ENCODE peak calls at places on chromosomes 16 and 17, in four cellular contexts. Y, C, D and K are unnamed samples.

GRCh38 chr17:82370471-82371332 is 863 bp upstream of the UTS2R start:
- DNase-seq in C (no peak), Y (no peak), D (no peak), K (no peak)

GRCh38 chr17:55405600-55405999 is 16.0 kb downstream of the MMD start:
- DNase-seq in D (no peak), C (no peak), Y (no peak), K (no peak)

GRCh38 chr17:35160354-35161201 is 13.0 kb downstream of the UNC45B start:
- DNase-seq in Y (no peak), C (no peak), D (no peak), K (no peak)

GRCh38 chr17:2171725-2172446 is 117.0 kb downstream of the HIC1 start:
- DNase-seq in Y (peak; percentile 83), D (peak; percentile 99), C (peak; percentile 60), K (peak; percentile 98)

GRCh38 chr16:1960665-1961630 is 1.6 kb downstream of the NDUFB10 start:
- DNase-seq in D (peak; percentile 42), Y (no peak), C (no peak), K (no peak)

GRCh38 chr16:59274141-59274540 is 540.0 kb upstream of the GOT2 start:
- DNase-seq in D (no peak), Y (no peak), C (peak; percentile 57), K (no peak)

GRCh38 chr17:1793447-1793806 is 31.6 kb downstream of the SERPINF1 start:
- DNase-seq in Y (no peak), D (no peak), C (no peak), K (no peak)

GRCh38 chr16:85173981-85174751 is 61.9 kb upstream of the CIBAR2 start:
- DNase-seq in Y (no peak), D (peak; percentile 63), C (peak; percentile 35), K (no peak)

GRCh38 chr16:24118126-24118821 is 137.9 kb upstream of the CACNG3 start:
- DNase-seq in C (no peak), D (no peak), Y (no peak), K (no peak)

GRCh38 chr16:26742040-26742439 is 324.7 kb upstream of the C16orf82 start:
- DNase-seq in C (no peak), Y (no peak), D (no peak), K (no peak)

GRCh38 chr17:7912927-7913524 is 3.1 kb downstream of the RNF227 start:
- DNase-seq in D (peak; percentile 73), C (peak; percentile 76), Y (no peak), K (peak; percentile 64)

GRCh38 chr17:1961187-1961586 is 63.9 kb downstream of the RTN4RL1 start:
- DNase-seq in D (no peak), C (no peak), Y (no peak), K (no peak)

GRCh38 chr17:29114141-29114540 is 66.1 kb downstream of the MYO18A start:
- DNase-seq in Y (no peak), C (no peak), D (no peak), K (no peak)

GRCh38 chr17:29115435-29115834 is 64.8 kb downstream of the MYO18A start:
- DNase-seq in C (no peak), D (no peak), Y (no peak), K (no peak)

GRCh38 chr17:29117440-29117753 is 62.8 kb downstream of the MYO18A start:
- DNase-seq in D (no peak), C (no peak), Y (no peak), K (no peak)

GRCh38 chr17:29116652-29117439 is 63.4 kb downstream of the MYO18A start:
- DNase-seq in C (peak; percentile 73), D (peak; percentile 66), Y (peak; percentile 75), K (no peak)

DNA sequence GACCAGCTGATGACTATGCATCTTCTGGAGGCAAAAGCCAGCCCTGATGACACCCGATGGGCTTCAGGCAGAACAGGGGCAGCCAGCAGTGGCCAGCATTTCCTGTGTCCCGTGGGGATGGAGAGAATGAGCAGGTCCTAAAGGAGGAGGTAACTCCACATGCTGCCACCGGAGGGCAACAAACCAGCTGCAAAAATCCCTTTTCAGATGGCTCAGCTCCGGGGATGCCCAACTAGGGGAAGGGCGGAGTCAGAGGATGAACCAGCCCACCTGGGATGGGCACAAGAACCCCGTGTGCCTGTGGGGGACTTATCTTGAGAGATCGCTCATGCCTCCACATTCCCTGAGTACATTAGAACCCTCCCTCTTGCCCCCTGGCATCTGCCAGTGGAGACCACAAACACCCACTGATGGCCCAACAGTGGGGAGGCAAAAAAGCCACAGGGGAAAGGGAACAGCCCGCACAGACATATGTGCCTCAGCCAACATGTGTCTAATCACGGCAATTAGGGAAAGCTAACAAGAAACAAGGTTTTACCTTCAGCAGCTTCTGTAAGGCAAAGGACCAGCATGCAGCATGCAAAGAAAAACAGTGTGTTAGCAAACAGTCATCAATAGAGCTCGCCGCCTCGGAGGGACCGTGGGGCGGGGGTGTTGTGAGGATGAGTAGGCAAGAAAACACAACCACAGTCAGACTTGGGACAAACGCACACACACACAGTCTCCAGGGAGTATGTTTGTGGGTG is 64.1 kb downstream of the MYO18A start:
- DNase-seq in Y (no peak), C (peak; percentile 42), D (peak; percentile 44), K (no peak)
- TF ChIP-seq CTCF in Y (no peak), C (peak; percentile 54), D (peak; percentile 66), K (peak; percentile 63)

DNA sequence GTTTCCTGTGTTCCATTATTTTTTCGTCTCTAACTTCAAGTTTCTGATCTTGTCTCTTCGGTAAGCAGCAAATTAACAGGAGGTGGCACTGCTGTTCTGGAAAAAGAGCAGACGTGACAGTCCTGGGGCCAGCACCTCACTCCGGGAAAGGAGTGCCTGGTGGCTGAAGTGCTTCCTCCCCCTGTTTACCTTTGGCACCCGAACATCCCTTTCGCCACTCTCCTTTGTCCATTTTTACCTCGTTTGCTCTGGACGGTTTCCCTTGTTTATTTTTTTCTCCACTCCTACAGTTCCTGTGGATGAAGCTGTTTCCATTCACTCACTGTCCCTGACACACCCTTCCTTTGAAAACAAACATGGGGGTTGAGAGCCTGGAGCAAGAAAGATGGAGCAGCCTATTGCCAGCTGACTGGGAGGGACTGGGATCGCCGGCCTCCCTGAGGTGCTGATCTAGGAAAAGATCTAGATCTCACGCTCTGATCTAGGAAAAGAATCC is 12.6 kb downstream of the SAP30BP start:
- DNase-seq in D (peak; percentile 64), Y (peak; percentile 64), C (no peak), K (no peak)
- TF ChIP-seq CTCF in D (peak; percentile 36), Y (no peak), C (peak; percentile 13), K (no peak)

GRCh38 chr16:49499018-49499785 is 125.6 kb downstream of the C16orf78 start:
- DNase-seq in D (no peak), Y (peak; percentile 25), C (peak; percentile 9), K (no peak)
- TF ChIP-seq CTCF in D (no peak), Y (no peak), C (no peak), K (no peak)

GRCh38 chr17:40886090-40886489 is 1.0 kb upstream of the KRT20 start:
- DNase-seq in C (no peak), D (no peak), Y (no peak), K (no peak)

GRCh38 chr17:40888321-40888720 is 3.3 kb upstream of the KRT20 start:
- DNase-seq in C (no peak), Y (no peak), D (no peak), K (no peak)

GRCh38 chr17:40883031-40883430 is 2.0 kb downstream of the KRT20 start:
- DNase-seq in C (no peak), D (no peak), Y (no peak), K (no peak)

GRCh38 chr17:40883960-40884359 is 1.1 kb downstream of the KRT20 start:
- DNase-seq in D (no peak), Y (no peak), C (no peak), K (no peak)

GRCh38 chr17:40884708-40885512 is at the start of gene KRT20:
- DNase-seq in D (no peak), C (no peak), Y (no peak), K (no peak)
- TF ChIP-seq CTCF in D (no peak), C (peak; percentile 3), Y (no peak), K (no peak)

DNA sequence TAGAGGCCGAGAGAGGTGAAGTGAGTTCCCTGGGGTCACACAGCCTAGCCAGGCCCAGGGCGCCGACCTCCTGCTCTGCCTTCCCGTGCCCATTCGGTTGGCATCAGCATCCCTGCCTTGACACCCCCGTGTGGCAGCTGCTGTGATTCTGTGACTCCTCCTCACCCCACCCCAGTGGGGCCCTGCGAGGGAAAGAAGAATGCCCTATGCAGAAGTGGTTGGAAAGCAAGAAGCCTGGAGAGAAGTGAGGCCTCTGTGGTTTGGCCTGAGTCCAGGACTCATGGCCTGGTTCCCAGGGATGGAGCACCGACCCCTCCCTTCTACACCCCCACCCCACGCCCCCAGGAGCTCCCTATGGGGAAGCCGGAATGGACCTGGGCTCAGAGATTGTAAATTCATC is 296.2 kb downstream of the SEC14L1 start:
- DNase-seq in D (peak; percentile 78), C (no peak), Y (no peak), K (peak; percentile 61)
- TF ChIP-seq CTCF in D (no peak), C (peak; percentile 10), Y (no peak), K (peak; percentile 7)

GRCh38 chr17:46865100-46865499 is 13.7 kb downstream of the WNT9B start:
- DNase-seq in D (peak; percentile 28), Y (no peak), C (peak; percentile 23), K (peak; percentile 6)
- TF ChIP-seq CTCF in D (no peak), Y (no peak), C (no peak), K (no peak)